ENCODE peak calls at places on chromosomes 6 and 20, in ten cellular contexts. K, J, E, U, D, Y, G, X, H and P are unnamed samples.

GRCh38 chr20:24587384-24588046 is 118.1 kb downstream of the SYNDIG1 start:
- DNase-seq in K (no peak), J (no peak), E (no peak), U (no peak), D (no peak), Y (peak), G (no peak), X (no peak), H (no peak), P (no peak)

GRCh38 chr20:48688579-48688978 is 139.2 kb downstream of the PREX1 start:
- DNase-seq in K (no peak), J (no peak), E (no peak), U (no peak), D (no peak), Y (no peak), G (no peak), X (no peak), H (no peak), P (no peak)

GRCh38 chr20:35145141-35145564 is 2.0 kb downstream of the EDEM2 start:
- DNase-seq in K (no peak), J (no peak), E (no peak), U (peak), D (peak), Y (no peak), G (no peak), X (peak), H (no peak), P (no peak)

GRCh38 chr6:134254118-134254517 is 63.8 kb downstream of the SGK1 start:
- DNase-seq in K (no peak), J (no peak), E (no peak), U (no peak), D (no peak), Y (no peak), G (no peak), X (no peak), H (no peak), P (no peak)

GRCh38 chr6:53179961-53180651 is 31.5 kb upstream of the GCM1 start:
- DNase-seq in K (no peak), J (peak), E (no peak), U (no peak), D (peak), Y (peak), G (no peak), X (no peak), H (peak), P (no peak)

GRCh38 chr6:157556671-157557430 is 175.9 kb downstream of the ZDHHC14 start:
- DNase-seq in K (no peak), J (peak), E (no peak), U (no peak), D (no peak), Y (peak), G (no peak), X (no peak), H (no peak), P (no peak)

GRCh38 chr20:10898555-10898954 is 224.8 kb upstream of the JAG1 start:
- DNase-seq in K (no peak), J (no peak), E (no peak), U (no peak), D (no peak), Y (no peak), G (no peak), X (no peak), H (no peak), P (no peak)

GRCh38 chr6:131844243-131844841 is 36.5 kb downstream of the ENPP1 start:
- DNase-seq in K (no peak), J (no peak), E (no peak), U (no peak), D (no peak), Y (no peak), G (no peak), X (no peak), H (no peak), P (no peak)

GRCh38 chr20:1319462-1319861 is 9.5 kb downstream of the SDCBP2 start:
- DNase-seq in K (no peak), J (no peak), E (no peak), U (no peak), D (no peak), Y (no peak), G (no peak), X (no peak), H (no peak), P (no peak)

GRCh38 chr20:25399038-25399430 is 8.4 kb upstream of the ABHD12 start:
- DNase-seq in K (no peak), J (peak), E (no peak), U (peak), D (peak), Y (peak), G (no peak), X (peak), H (peak), P (no peak)

GRCh38 chr20:11182715-11183114 is 508.9 kb upstream of the JAG1 start:
- DNase-seq in K (no peak), J (no peak), E (no peak), U (no peak), D (no peak), Y (no peak), G (no peak), X (no peak), H (no peak), P (peak)

GRCh38 chr20:22429175-22430153 is 154.9 kb downstream of the FOXA2 start:
- DNase-seq in K (no peak), J (no peak), E (no peak), U (no peak), D (no peak), Y (no peak), G (no peak), X (no peak), H (no peak), P (no peak)

GRCh38 chr6:28814032-28814976 is 109.5 kb downstream of the TRIM27 start:
- DNase-seq in K (no peak), J (no peak), E (no peak), U (no peak), D (no peak), Y (no peak), G (no peak), X (no peak), H (no peak), P (no peak)

GRCh38 chr6:43013020-43013842 is 515 bp downstream of the MEA1 start:
- DNase-seq in K (no peak), J (no peak), E (peak), U (no peak), D (no peak), Y (no peak), G (no peak), X (no peak), H (no peak), P (no peak)

GRCh38 chr6:117956386-117956785 is 49.3 kb downstream of the SLC35F1 start:
- DNase-seq in K (no peak), J (no peak), E (no peak), U (no peak), D (no peak), Y (no peak), G (no peak), X (no peak), H (no peak), P (no peak)

GRCh38 chr6:87426789-87427188 is 19.0 kb downstream of the CFAP206 start:
- DNase-seq in K (no peak), J (no peak), E (no peak), U (no peak), D (no peak), Y (no peak), G (no peak), X (no peak), H (no peak), P (no peak)

GRCh38 chr20:17966432-17967312 is 1.9 kb downstream of the SNX5 start:
- DNase-seq in K (no peak), J (no peak), E (no peak), U (peak), D (peak), Y (no peak), G (no peak), X (no peak), H (no peak), P (no peak)

GRCh38 chr6:155455766-155456165 is at the start of gene NOX3:
- DNase-seq in K (no peak), J (no peak), E (no peak), U (no peak), D (no peak), Y (no peak), G (no peak), X (no peak), H (no peak), P (no peak)

GRCh38 chr6:139990865-139991264 is 616.4 kb upstream of the CITED2 start:
- DNase-seq in K (peak), J (no peak), E (no peak), U (no peak), D (no peak), Y (peak), G (no peak), X (no peak), H (no peak), P (no peak)

GRCh38 chr20:63330940-63331339 is 30.2 kb downstream of the CHRNA4 start:
- DNase-seq in K (no peak), J (no peak), E (no peak), U (no peak), D (no peak), Y (no peak), G (no peak), X (no peak), H (no peak), P (no peak)

GRCh38 chr6:151681426-151682059 is 125.9 kb upstream of the ESR1 start:
- DNase-seq in K (no peak), J (no peak), E (no peak), U (no peak), D (no peak), Y (no peak), G (no peak), X (no peak), H (no peak), P (no peak)

GRCh38 chr6:47698342-47698787 is at the start of gene ADGRF4:
- DNase-seq in K (no peak), J (no peak), E (no peak), U (peak), D (no peak), Y (peak), G (no peak), X (no peak), H (no peak), P (no peak)

GRCh38 chr6:122128445-122128844 is 271.0 kb upstream of the HSF2 start:
- DNase-seq in K (no peak), J (no peak), E (no peak), U (no peak), D (no peak), Y (no peak), G (no peak), X (no peak), H (no peak), P (no peak)

GRCh38 chr6:137423444-137424168 is 70.6 kb downstream of the OLIG3 start:
- DNase-seq in K (no peak), J (no peak), E (no peak), U (no peak), D (no peak), Y (no peak), G (peak), X (no peak), H (no peak), P (no peak)

GRCh38 chr20:51446656-51447055 is 95.9 kb downstream of the NFATC2 start:
- DNase-seq in K (no peak), J (no peak), E (no peak), U (peak), D (peak), Y (peak), G (no peak), X (peak), H (no peak), P (no peak)

DNA sequence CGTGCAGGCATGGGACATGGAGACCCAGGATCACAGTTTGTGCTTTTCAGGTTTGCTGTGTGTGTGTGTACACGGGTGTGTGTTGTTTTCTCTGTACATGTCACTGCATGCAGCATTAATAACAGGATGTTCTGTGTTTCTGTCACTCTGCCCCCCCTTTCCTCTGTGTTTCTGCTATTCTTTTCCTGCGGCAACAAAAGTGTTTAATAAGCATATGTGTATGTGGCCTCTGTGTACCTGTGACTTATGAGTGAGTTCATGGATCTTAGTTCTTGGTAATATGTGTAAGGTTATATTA is 9.8 kb downstream of the SYNGAP1 start:
- DNase-seq in K (no peak), J (no peak), E (no peak), U (no peak), D (no peak), Y (no peak), G (no peak), X (no peak), H (no peak), P (no peak)
- TF ChIP-seq POLR2A in K (no peak), J (no peak), E (no peak), U (no peak), D (no peak), Y (no peak), G (no peak), X (no peak), H (no peak), P (no peak)

GRCh38 chr20:60242836-60243520 is 284.8 kb downstream of the CDH26 start:
- DNase-seq in K (no peak), J (no peak), E (no peak), U (no peak), D (no peak), Y (no peak), G (no peak), X (no peak), H (no peak), P (no peak)
- TF ChIP-seq POLR2A in K (no peak), J (no peak), E (no peak), U (no peak), D (no peak), Y (no peak), G (no peak), X (no peak), H (no peak), P (no peak)

GRCh38 chr20:44966030-44966961 is at the start of gene STK4:
- DNase-seq in K (peak), J (peak), E (peak), U (peak), D (peak), Y (peak), G (peak), X (peak), H (peak), P (peak)
- TF ChIP-seq POLR2A in K (peak), J (peak), E (no peak), U (peak), D (peak), Y (peak), G (no peak), X (peak), H (peak), P (peak)

DNA sequence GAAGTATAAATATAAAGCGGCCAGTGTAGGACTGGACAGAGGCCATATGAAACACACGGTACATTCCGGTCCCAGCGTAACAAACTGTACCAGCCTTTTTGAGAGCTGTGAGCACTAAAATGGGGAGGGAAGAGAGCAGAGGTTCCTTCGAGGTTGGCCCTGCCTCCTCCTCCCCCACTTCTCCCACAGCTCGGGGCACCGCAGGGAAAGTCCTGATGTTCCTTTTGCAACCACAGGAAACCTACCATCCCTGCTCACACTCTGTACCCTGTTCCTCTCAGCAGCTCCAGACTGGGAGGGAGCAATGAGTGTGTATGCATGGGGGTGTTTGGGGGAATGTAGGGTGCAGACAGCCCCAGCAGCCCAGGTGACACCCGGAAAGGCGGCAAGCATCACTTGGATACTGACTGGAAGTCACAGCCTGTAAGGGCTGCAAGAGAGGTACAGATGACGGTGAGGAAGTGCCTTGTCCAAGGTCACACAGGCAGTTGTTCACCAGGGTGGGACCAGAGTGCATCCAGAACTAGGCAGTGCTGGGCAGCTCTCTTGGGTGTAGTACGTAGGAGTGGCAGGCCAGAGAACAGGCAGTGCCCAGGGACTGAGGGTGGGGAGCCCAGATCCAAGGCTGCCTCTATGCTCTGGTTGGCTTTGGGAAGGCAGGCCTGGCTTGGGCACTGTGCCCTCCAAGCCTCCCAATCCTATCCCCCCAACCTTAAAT is 11.0 kb upstream of the ARMC12 start:
- DNase-seq in K (no peak), J (peak), E (no peak), U (no peak), D (no peak), Y (peak), G (no peak), X (no peak), H (peak), P (peak)
- TF ChIP-seq POLR2A in K (peak), J (peak), E (no peak), U (no peak), D (no peak), Y (peak), G (no peak), X (no peak), H (no peak), P (no peak)

GRCh38 chr20:20060234-20060998 is 8.1 kb downstream of the CFAP61 start:
- DNase-seq in K (no peak), J (no peak), E (no peak), U (no peak), D (no peak), Y (no peak), G (no peak), X (no peak), H (no peak), P (no peak)
- TF ChIP-seq POLR2A in K (no peak), J (no peak), E (no peak), U (no peak), D (no peak), Y (no peak), G (no peak), X (no peak), H (no peak), P (no peak)

DNA sequence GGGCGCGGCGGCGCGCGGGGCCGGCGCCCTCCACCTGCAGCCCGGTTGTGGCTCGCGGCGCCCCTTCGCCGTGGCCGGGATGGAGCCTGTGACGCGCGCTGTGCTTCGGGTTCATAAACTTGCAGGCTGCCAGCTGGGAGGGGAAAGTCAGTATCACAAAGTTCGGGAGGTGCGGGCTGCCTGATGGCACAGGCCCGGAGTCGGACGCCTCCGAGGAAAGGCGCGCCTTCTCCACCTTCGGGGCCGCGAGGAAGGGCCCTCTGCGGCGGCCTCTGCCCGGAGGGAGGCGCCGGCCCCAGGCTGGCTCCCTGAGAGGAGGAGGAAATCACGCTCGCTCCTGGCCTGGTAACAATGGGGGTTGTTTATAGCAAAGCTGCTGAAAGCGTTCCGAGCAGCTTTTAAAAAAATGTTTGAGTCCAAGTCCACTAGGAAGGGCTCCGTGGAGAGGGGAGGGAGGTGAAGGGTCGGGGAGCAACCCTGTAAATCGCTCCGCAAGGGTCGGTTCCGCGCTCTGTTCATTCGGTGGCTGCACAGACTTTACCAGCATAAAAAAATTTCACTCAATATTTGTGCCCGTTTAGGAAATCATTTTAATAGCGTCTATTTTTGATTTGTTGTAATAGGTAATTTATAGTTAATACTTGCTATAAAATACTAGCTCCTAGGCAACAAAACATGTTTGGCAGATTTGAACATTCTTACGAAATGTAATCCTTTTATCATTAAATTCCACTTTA is 1.0 kb downstream of the AFDN start:
- DNase-seq in K (peak), J (peak), E (no peak), U (no peak), D (peak), Y (peak), G (no peak), X (no peak), H (peak), P (peak)
- TF ChIP-seq POLR2A in K (no peak), J (no peak), E (no peak), U (no peak), D (no peak), Y (no peak), G (no peak), X (no peak), H (no peak), P (no peak)

GRCh38 chr6:113651120-113651519 is 206.0 kb upstream of the MARCKS start:
- DNase-seq in K (no peak), J (no peak), E (no peak), U (no peak), D (no peak), Y (no peak), G (no peak), X (no peak), H (no peak), P (no peak)
- TF ChIP-seq POLR2A in K (no peak), J (no peak), E (no peak), U (no peak), D (no peak), Y (no peak), G (no peak), X (no peak), H (no peak), P (no peak)

GRCh38 chr6:37479266-37479854 is 20.3 kb downstream of the CCDC167 start:
- DNase-seq in K (no peak), J (no peak), E (no peak), U (no peak), D (no peak), Y (peak), G (no peak), X (no peak), H (no peak), P (no peak)

GRCh38 chr6:37481793-37482192 is 17.9 kb downstream of the CCDC167 start:
- DNase-seq in K (no peak), J (no peak), E (no peak), U (no peak), D (no peak), Y (no peak), G (no peak), X (no peak), H (no peak), P (no peak)

GRCh38 chr6:37478827-37479226 is 20.9 kb downstream of the CCDC167 start:
- DNase-seq in K (no peak), J (no peak), E (no peak), U (no peak), D (no peak), Y (no peak), G (no peak), X (no peak), H (no peak), P (no peak)

GRCh38 chr6:37480951-37481597 is 18.6 kb downstream of the CCDC167 start:
- DNase-seq in K (no peak), J (no peak), E (no peak), U (no peak), D (no peak), Y (no peak), G (no peak), X (no peak), H (no peak), P (no peak)

GRCh38 chr6:37480118-37480736 is 19.5 kb downstream of the CCDC167 start:
- DNase-seq in K (no peak), J (no peak), E (no peak), U (no peak), D (no peak), Y (peak), G (no peak), X (no peak), H (no peak), P (no peak)
- TF ChIP-seq POLR2A in K (no peak), J (no peak), E (no peak), U (no peak), D (no peak), Y (no peak), G (no peak), X (no peak), H (no peak), P (no peak)

GRCh38 chr6:13524801-13525508 is 37.6 kb upstream of the GFOD1 start:
- DNase-seq in K (no peak), J (no peak), E (no peak), U (no peak), D (peak), Y (no peak), G (no peak), X (no peak), H (no peak), P (peak)
- TF ChIP-seq POLR2A in K (no peak), J (no peak), E (no peak), U (no peak), D (no peak), Y (no peak), G (no peak), X (no peak), H (no peak), P (no peak)